ENCODE peak calls at places on chromosomes 13 and 19, in six cellular contexts. One of them, this sample, is unnamed.

GRCh38 chr13:100458673-100459072 is 129.9 kb downstream of the GGACT start:
- DNase-seq in heart right ventricle: no peak
- DNase-seq in heart left ventricle: no peak
- DNase-seq in right lobe of liver: no peak
- DNase-seq in upper lobe of right lung: no peak
- DNase-seq in body of pancreas: no peak
- DNase-seq in this sample: no peak

GRCh38 chr19:681029-681626 is 4.9 kb downstream of the FSTL3 start:
- DNase-seq in heart right ventricle: peak; percentile 90
- DNase-seq in heart left ventricle: no peak
- DNase-seq in right lobe of liver: peak; percentile 93
- DNase-seq in upper lobe of right lung: peak; percentile 97
- DNase-seq in body of pancreas: peak; percentile 92
- DNase-seq in this sample: peak; percentile 97

GRCh38 chr13:47897411-47898050 is 103.5 kb downstream of the SUCLA2 start:
- DNase-seq in heart right ventricle: no peak
- DNase-seq in heart left ventricle: no peak
- DNase-seq in right lobe of liver: no peak
- DNase-seq in upper lobe of right lung: no peak
- DNase-seq in body of pancreas: no peak
- DNase-seq in this sample: no peak

GRCh38 chr19:3080281-3080680 is 13.9 kb upstream of the GNA11 start:
- DNase-seq in heart right ventricle: no peak
- DNase-seq in heart left ventricle: no peak
- DNase-seq in right lobe of liver: no peak
- DNase-seq in upper lobe of right lung: no peak
- DNase-seq in body of pancreas: no peak
- DNase-seq in this sample: no peak

GRCh38 chr13:110017379-110017778 is 231.0 kb upstream of the IRS2 start:
- DNase-seq in heart right ventricle: no peak
- DNase-seq in heart left ventricle: no peak
- DNase-seq in right lobe of liver: no peak
- DNase-seq in upper lobe of right lung: no peak
- DNase-seq in body of pancreas: peak; percentile 31
- DNase-seq in this sample: no peak

GRCh38 chr13:48249018-48249417 is 16.0 kb downstream of the ITM2B start:
- DNase-seq in heart right ventricle: no peak
- DNase-seq in heart left ventricle: no peak
- DNase-seq in right lobe of liver: no peak
- DNase-seq in upper lobe of right lung: no peak
- DNase-seq in body of pancreas: no peak
- DNase-seq in this sample: no peak

GRCh38 chr13:39149896-39150295 is 111.6 kb downstream of the NHLRC3 start:
- DNase-seq in heart right ventricle: no peak
- DNase-seq in heart left ventricle: no peak
- DNase-seq in right lobe of liver: no peak
- DNase-seq in upper lobe of right lung: peak; percentile 74
- DNase-seq in body of pancreas: no peak
- DNase-seq in this sample: no peak

GRCh38 chr19:48613024-48613851 is 1.6 kb downstream of the FAM83E start:
- DNase-seq in heart right ventricle: no peak
- DNase-seq in heart left ventricle: no peak
- DNase-seq in right lobe of liver: no peak
- DNase-seq in upper lobe of right lung: peak; percentile 78
- DNase-seq in body of pancreas: no peak
- DNase-seq in this sample: no peak

GRCh38 chr13:99501952-99502310 is 659 bp downstream of the TM9SF2 start:
- DNase-seq in heart right ventricle: no peak
- DNase-seq in heart left ventricle: peak; percentile 38
- DNase-seq in right lobe of liver: peak; percentile 63
- DNase-seq in upper lobe of right lung: no peak
- DNase-seq in body of pancreas: peak; percentile 28
- DNase-seq in this sample: peak; percentile 23

GRCh38 chr19:3670796-3671679 is 29.2 kb downstream of the PIP5K1C start:
- DNase-seq in heart right ventricle: peak; percentile 84
- DNase-seq in heart left ventricle: peak; percentile 90
- DNase-seq in right lobe of liver: no peak
- DNase-seq in upper lobe of right lung: peak; percentile 75
- DNase-seq in body of pancreas: peak; percentile 38
- DNase-seq in this sample: no peak

GRCh38 chr13:32225494-32225931 is 89.7 kb downstream of the ZAR1L start:
- DNase-seq in heart right ventricle: no peak
- DNase-seq in heart left ventricle: no peak
- DNase-seq in right lobe of liver: no peak
- DNase-seq in upper lobe of right lung: no peak
- DNase-seq in body of pancreas: no peak
- DNase-seq in this sample: no peak

GRCh38 chr19:8571006-8571411 is 6.2 kb downstream of the MYO1F start:
- DNase-seq in heart right ventricle: no peak
- DNase-seq in heart left ventricle: no peak
- DNase-seq in right lobe of liver: peak; percentile 74
- DNase-seq in upper lobe of right lung: peak; percentile 76
- DNase-seq in body of pancreas: peak; percentile 63
- DNase-seq in this sample: no peak

GRCh38 chr19:53463263-53463662 is 4.3 kb upstream of the ZNF813 start:
- DNase-seq in heart right ventricle: peak; percentile 70
- DNase-seq in heart left ventricle: peak; percentile 73
- DNase-seq in right lobe of liver: peak; percentile 60
- DNase-seq in upper lobe of right lung: peak; percentile 64
- DNase-seq in body of pancreas: peak; percentile 7
- DNase-seq in this sample: peak; percentile 57

GRCh38 chr19:38193445-38193844 is 30.6 kb downstream of the DPF1 start:
- DNase-seq in heart right ventricle: no peak
- DNase-seq in heart left ventricle: no peak
- DNase-seq in right lobe of liver: no peak
- DNase-seq in upper lobe of right lung: no peak
- DNase-seq in body of pancreas: no peak
- DNase-seq in this sample: peak; percentile 83

GRCh38 chr19:46901701-46902401 is 41.1 kb downstream of the ARHGAP35 start:
- DNase-seq in heart right ventricle: no peak
- DNase-seq in heart left ventricle: no peak
- DNase-seq in right lobe of liver: no peak
- DNase-seq in upper lobe of right lung: no peak
- DNase-seq in body of pancreas: no peak
- DNase-seq in this sample: no peak

GRCh38 chr13:73061478-73062275 is 2.9 kb downstream of the KLF5 start:
- DNase-seq in heart right ventricle: no peak
- DNase-seq in heart left ventricle: no peak
- DNase-seq in right lobe of liver: no peak
- DNase-seq in upper lobe of right lung: no peak
- DNase-seq in body of pancreas: no peak
- DNase-seq in this sample: no peak

GRCh38 chr13:110874508-110874960 is 40.3 kb downstream of the ANKRD10 start:
- DNase-seq in heart right ventricle: peak; percentile 89
- DNase-seq in heart left ventricle: peak; percentile 91
- DNase-seq in right lobe of liver: peak; percentile 84
- DNase-seq in upper lobe of right lung: peak; percentile 93
- DNase-seq in body of pancreas: peak; percentile 88
- DNase-seq in this sample: peak; percentile 89

GRCh38 chr19:19510432-19510831 is 4.9 kb downstream of the TSSK6 start:
- DNase-seq in heart right ventricle: no peak
- DNase-seq in heart left ventricle: no peak
- DNase-seq in right lobe of liver: no peak
- DNase-seq in upper lobe of right lung: no peak
- DNase-seq in body of pancreas: no peak
- DNase-seq in this sample: no peak

GRCh38 chr19:3073931-3074595 is 11.8 kb upstream of the TLE5 start:
- DNase-seq in heart right ventricle: no peak
- DNase-seq in heart left ventricle: no peak
- DNase-seq in right lobe of liver: no peak
- DNase-seq in upper lobe of right lung: no peak
- DNase-seq in body of pancreas: peak; percentile 47
- DNase-seq in this sample: no peak

GRCh38 chr13:43830481-43830873 is 43.7 kb upstream of the ENOX1 start:
- DNase-seq in heart right ventricle: no peak
- DNase-seq in heart left ventricle: no peak
- DNase-seq in right lobe of liver: no peak
- DNase-seq in upper lobe of right lung: no peak
- DNase-seq in body of pancreas: no peak
- DNase-seq in this sample: no peak

GRCh38 chr13:66826398-66826797 is 403.7 kb downstream of the PCDH9 start:
- DNase-seq in heart right ventricle: no peak
- DNase-seq in heart left ventricle: no peak
- DNase-seq in right lobe of liver: no peak
- DNase-seq in upper lobe of right lung: no peak
- DNase-seq in body of pancreas: no peak
- DNase-seq in this sample: no peak

GRCh38 chr19:43941209-43941608 is 6.1 kb upstream of the ZNF45 start:
- DNase-seq in heart right ventricle: no peak
- DNase-seq in heart left ventricle: no peak
- DNase-seq in right lobe of liver: no peak
- DNase-seq in upper lobe of right lung: no peak
- DNase-seq in body of pancreas: no peak
- DNase-seq in this sample: no peak

GRCh38 chr13:48590141-48590863 is 57.4 kb upstream of the RCBTB2 start:
- DNase-seq in heart right ventricle: no peak
- DNase-seq in heart left ventricle: no peak
- DNase-seq in right lobe of liver: no peak
- DNase-seq in upper lobe of right lung: no peak
- DNase-seq in body of pancreas: no peak
- DNase-seq in this sample: no peak

DNA sequence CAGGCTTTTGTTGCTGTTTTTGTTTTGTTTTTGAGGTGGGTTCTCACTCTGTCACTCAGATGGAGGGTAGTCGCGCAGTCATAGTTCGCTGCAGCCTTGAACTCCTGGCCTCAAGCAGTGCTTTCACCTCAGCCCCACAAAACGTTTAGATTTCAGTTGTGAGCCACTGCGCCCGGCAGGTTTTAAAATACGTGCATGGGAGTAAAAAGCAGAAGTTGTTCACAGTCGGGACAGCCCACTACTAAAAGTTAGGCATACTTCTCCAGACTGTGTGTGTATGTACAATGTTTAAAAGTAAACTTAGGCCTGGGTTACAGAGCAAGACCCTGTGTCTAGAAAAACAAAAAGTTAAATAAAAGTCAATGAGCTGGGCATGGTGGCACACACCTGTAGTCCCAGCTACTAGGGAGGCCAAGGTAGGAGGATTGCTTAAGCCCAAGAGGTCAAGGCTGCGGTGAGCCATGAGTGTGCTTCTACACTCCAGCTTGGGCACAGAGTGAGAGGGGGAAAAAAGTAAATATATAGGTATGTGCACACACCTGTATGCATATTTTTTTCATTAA is 6.1 kb downstream of the SAFB start:
- DNase-seq in heart right ventricle: no peak
- DNase-seq in heart left ventricle: no peak
- DNase-seq in right lobe of liver: no peak
- DNase-seq in upper lobe of right lung: no peak
- DNase-seq in body of pancreas: no peak
- DNase-seq in this sample: no peak
- H3K4me3 ChIP-seq in heart right ventricle: peak overlapping the region; percentile 0
- H3K4me3 ChIP-seq in heart left ventricle: no peak overlapping the region
- H3K4me3 ChIP-seq in right lobe of liver: no peak overlapping the region
- H3K4me3 ChIP-seq in upper lobe of right lung: no peak overlapping the region
- H3K4me3 ChIP-seq in body of pancreas: no peak overlapping the region
- H3K4me3 ChIP-seq in this sample: no peak overlapping the region

GRCh38 chr13:96992633-96993032 is 1.6 kb downstream of the OXGR1 start:
- DNase-seq in heart right ventricle: no peak
- DNase-seq in heart left ventricle: no peak
- DNase-seq in right lobe of liver: no peak
- DNase-seq in upper lobe of right lung: no peak
- DNase-seq in body of pancreas: no peak
- DNase-seq in this sample: no peak

GRCh38 chr13:96993660-96994029 is 631 bp downstream of the OXGR1 start:
- DNase-seq in heart right ventricle: no peak
- DNase-seq in heart left ventricle: no peak
- DNase-seq in right lobe of liver: no peak
- DNase-seq in upper lobe of right lung: no peak
- DNase-seq in body of pancreas: no peak
- DNase-seq in this sample: no peak

GRCh38 chr13:96996097-96996496 is 1.8 kb upstream of the OXGR1 start:
- DNase-seq in heart right ventricle: no peak
- DNase-seq in heart left ventricle: no peak
- DNase-seq in right lobe of liver: no peak
- DNase-seq in upper lobe of right lung: no peak
- DNase-seq in body of pancreas: no peak
- DNase-seq in this sample: no peak

GRCh38 chr13:96994849-96995243 is 570 bp upstream of the OXGR1 start:
- DNase-seq in heart right ventricle: no peak
- DNase-seq in heart left ventricle: no peak
- DNase-seq in right lobe of liver: no peak
- DNase-seq in upper lobe of right lung: no peak
- DNase-seq in body of pancreas: no peak
- DNase-seq in this sample: no peak

GRCh38 chr13:96994030-96994848 is at the start of gene OXGR1:
- DNase-seq in heart right ventricle: no peak
- DNase-seq in heart left ventricle: peak; percentile 24
- DNase-seq in right lobe of liver: peak; percentile 54
- DNase-seq in upper lobe of right lung: no peak
- DNase-seq in body of pancreas: no peak
- DNase-seq in this sample: peak; percentile 23
- H3K36me3 ChIP-seq in heart right ventricle: no peaks in the 10 kb centered on the region
- H3K36me3 ChIP-seq in heart left ventricle: no peaks in the 10 kb centered on the region
- H3K36me3 ChIP-seq in right lobe of liver: no peaks in the 10 kb centered on the region
- H3K36me3 ChIP-seq in upper lobe of right lung: no peaks in the 10 kb centered on the region
- H3K36me3 ChIP-seq in body of pancreas: no peaks in the 10 kb centered on the region
- H3K36me3 ChIP-seq in this sample: no peaks in the 10 kb centered on the region

DNA sequence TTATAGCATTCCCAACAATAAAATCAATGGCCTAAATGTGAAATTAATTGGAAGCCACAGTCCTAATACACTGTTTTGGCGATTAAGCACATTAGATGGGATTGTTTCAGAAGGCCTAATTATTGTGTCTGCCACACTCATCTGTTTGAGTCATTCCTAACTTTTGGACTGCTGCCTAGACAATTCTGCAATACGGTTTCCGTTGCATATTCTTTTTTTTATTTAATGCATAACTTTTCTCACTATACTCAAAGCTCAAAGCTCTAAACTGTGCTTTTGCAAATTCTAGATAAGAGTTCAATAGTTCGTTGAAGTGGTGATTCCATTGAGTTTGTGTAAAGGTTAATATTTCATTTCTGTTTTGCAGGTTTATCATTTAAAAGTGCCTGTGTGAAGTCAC is 53.1 kb downstream of the MBNL2 start:
- DNase-seq in heart right ventricle: no peak
- DNase-seq in heart left ventricle: no peak
- DNase-seq in right lobe of liver: no peak
- DNase-seq in upper lobe of right lung: no peak
- DNase-seq in body of pancreas: no peak
- DNase-seq in this sample: no peak
- H3K4me1 ChIP-seq in heart right ventricle: peaks cover 66% of the 10 kb centered on the region
- H3K4me1 ChIP-seq in heart left ventricle: peaks cover 85% of the 10 kb centered on the region
- H3K4me1 ChIP-seq in right lobe of liver: peaks cover 37% of the 10 kb centered on the region
- H3K4me1 ChIP-seq in upper lobe of right lung: peaks cover 60% of the 10 kb centered on the region
- H3K4me1 ChIP-seq in body of pancreas: peaks cover 72% of the 10 kb centered on the region
- H3K4me1 ChIP-seq in this sample: peaks cover 5% of the 10 kb centered on the region

DNA sequence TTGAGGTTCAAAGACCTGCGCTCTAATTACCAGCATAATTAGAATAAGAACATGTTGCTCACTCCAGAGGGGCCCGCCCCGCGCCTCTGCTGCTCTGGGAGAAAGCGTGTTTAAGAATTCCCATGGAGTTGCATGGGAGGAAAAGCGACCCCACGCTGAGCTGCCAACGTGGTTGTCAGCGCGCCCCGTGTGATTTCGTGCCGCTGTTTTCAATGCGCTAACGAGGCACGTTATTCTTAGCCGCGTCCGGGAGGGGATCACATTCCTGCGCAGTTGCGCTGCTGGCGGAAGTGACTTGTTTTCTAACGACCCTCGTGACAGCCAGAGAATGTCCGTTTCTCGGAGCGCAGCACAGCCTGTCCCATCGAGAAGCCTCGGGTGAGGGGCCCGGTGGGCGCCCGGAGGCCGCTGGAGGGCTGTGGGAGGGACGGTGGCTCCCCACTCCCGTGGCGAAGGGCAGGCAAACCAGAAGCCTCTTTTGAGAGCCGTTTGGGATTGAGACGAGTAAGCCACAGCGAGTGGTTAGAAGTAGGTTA is 173.8 kb upstream of the SOX1 start:
- DNase-seq in heart right ventricle: no peak
- DNase-seq in heart left ventricle: peak; percentile 43
- DNase-seq in right lobe of liver: no peak
- DNase-seq in upper lobe of right lung: no peak
- DNase-seq in body of pancreas: no peak
- DNase-seq in this sample: no peak
- H3K4me3 ChIP-seq in heart right ventricle: peak overlapping the region; percentile 34
- H3K4me3 ChIP-seq in heart left ventricle: peak overlapping the region; percentile 12
- H3K4me3 ChIP-seq in right lobe of liver: no peak overlapping the region
- H3K4me3 ChIP-seq in upper lobe of right lung: no peak overlapping the region
- H3K4me3 ChIP-seq in body of pancreas: no peak overlapping the region
- H3K4me3 ChIP-seq in this sample: no peak overlapping the region

This sample was measured in BE2C.